ENCODE peak calls at places on chromosomes 3 and 15, in six cellular contexts. One of them, this sample, is unnamed.

GRCh38 chr3:10515396-10515795 is 10.0 kb upstream of the ATP2B2 start:
- DNase-seq in GM12878: no peak
- DNase-seq in HepG2: no peak
- DNase-seq in GM12891: no peak
- DNase-seq in K562: no peak
- DNase-seq in H1: no peak
- DNase-seq in this sample: no peak

GRCh38 chr3:188164248-188164687 is 10.3 kb downstream of the LPP start:
- DNase-seq in GM12878: no peak
- DNase-seq in GM12891: no peak
- DNase-seq in HepG2: peak
- DNase-seq in K562: no peak
- DNase-seq in H1: no peak
- DNase-seq in this sample: no peak

GRCh38 chr3:24185738-24186384 is 240.8 kb downstream of the NR1D2 start:
- DNase-seq in GM12891: peak
- DNase-seq in K562: peak
- DNase-seq in HepG2: peak
- DNase-seq in H1: peak
- DNase-seq in GM12878: no peak
- DNase-seq in this sample: peak

GRCh38 chr3:43213631-43214030 is 72.7 kb upstream of the SNRK start:
- DNase-seq in H1: no peak
- DNase-seq in GM12891: no peak
- DNase-seq in K562: no peak
- DNase-seq in HepG2: no peak
- DNase-seq in GM12878: peak
- DNase-seq in this sample: no peak

GRCh38 chr3:100029689-100030088 is 84.6 kb downstream of the FILIP1L start:
- DNase-seq in K562: peak
- DNase-seq in GM12878: no peak
- DNase-seq in H1: no peak
- DNase-seq in GM12891: no peak
- DNase-seq in HepG2: no peak
- DNase-seq in this sample: no peak

GRCh38 chr15:89328398-89329254 is 6.0 kb downstream of the POLG start:
- DNase-seq in GM12878: no peak
- DNase-seq in GM12891: no peak
- DNase-seq in H1: no peak
- DNase-seq in HepG2: no peak
- DNase-seq in K562: no peak
- DNase-seq in this sample: no peak

GRCh38 chr3:44128057-44128775 is 113.5 kb upstream of the TOPAZ1 start:
- DNase-seq in GM12891: no peak
- DNase-seq in GM12878: no peak
- DNase-seq in HepG2: no peak
- DNase-seq in K562: no peak
- DNase-seq in H1: no peak
- DNase-seq in this sample: no peak

GRCh38 chr3:141403576-141403975 is 35.3 kb downstream of the ZBTB38 start:
- DNase-seq in GM12891: no peak
- DNase-seq in H1: no peak
- DNase-seq in K562: no peak
- DNase-seq in HepG2: no peak
- DNase-seq in GM12878: no peak
- DNase-seq in this sample: no peak

GRCh38 chr3:126983653-126984390 is 907 bp downstream of the PLXNA1 start:
- DNase-seq in H1: peak
- DNase-seq in GM12878: no peak
- DNase-seq in GM12891: peak
- DNase-seq in HepG2: no peak
- DNase-seq in K562: peak
- DNase-seq in this sample: no peak

GRCh38 chr3:172065967-172066762 is 26.8 kb downstream of the FNDC3B start:
- DNase-seq in GM12891: no peak
- DNase-seq in HepG2: peak
- DNase-seq in H1: no peak
- DNase-seq in GM12878: peak
- DNase-seq in K562: no peak
- DNase-seq in this sample: no peak

GRCh38 chr3:143824675-143825074 is 23.6 kb downstream of the SLC9A9 start:
- DNase-seq in GM12878: no peak
- DNase-seq in HepG2: no peak
- DNase-seq in K562: no peak
- DNase-seq in H1: no peak
- DNase-seq in GM12891: no peak
- DNase-seq in this sample: no peak
- TF ChIP-seq TAF1 in GM12878: no peak
- TF ChIP-seq TAF1 in HepG2: no peak
- TF ChIP-seq TAF1 in K562: no peak
- TF ChIP-seq TAF1 in H1: no peak
- TF ChIP-seq TAF1 in GM12891: no peak
- TF ChIP-seq TAF1 in this sample: no peak

DNA sequence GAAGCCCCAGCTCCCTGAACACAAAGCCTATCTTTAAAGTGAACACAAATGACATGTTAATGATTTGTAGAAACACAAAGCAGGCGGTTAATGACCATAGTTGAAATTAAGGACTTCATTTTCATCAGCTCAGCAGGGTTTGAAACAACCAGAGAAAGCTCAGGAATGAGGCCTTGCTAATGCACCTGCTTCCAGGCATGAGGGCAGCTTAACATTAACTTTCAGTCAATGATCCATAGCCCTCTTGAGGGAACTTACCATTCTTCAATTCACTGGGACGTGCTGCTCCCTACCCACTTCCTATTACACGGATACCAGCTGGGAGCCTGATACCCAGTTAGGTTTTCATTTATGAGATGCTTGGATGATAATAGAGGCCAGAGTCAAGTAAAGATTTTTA is 427.3 kb upstream of the CBLB start:
- DNase-seq in H1: no peak
- DNase-seq in HepG2: no peak
- DNase-seq in GM12878: no peak
- DNase-seq in GM12891: no peak
- DNase-seq in K562: no peak
- DNase-seq in this sample: no peak
- TF ChIP-seq POLR2A in H1: no peak
- TF ChIP-seq POLR2A in HepG2: no peak
- TF ChIP-seq POLR2A in GM12878: no peak
- TF ChIP-seq POLR2A in GM12891: no peak
- TF ChIP-seq POLR2A in K562: no peak
- TF ChIP-seq POLR2A in this sample: no peak

GRCh38 chr15:94052711-94053110 is 178.7 kb upstream of the MCTP2 start:
- DNase-seq in HepG2: no peak
- DNase-seq in GM12891: no peak
- DNase-seq in H1: no peak
- DNase-seq in GM12878: no peak
- DNase-seq in K562: no peak
- DNase-seq in this sample: no peak
- TF ChIP-seq TAF1 in HepG2: no peak
- TF ChIP-seq TAF1 in GM12891: no peak
- TF ChIP-seq TAF1 in H1: no peak
- TF ChIP-seq TAF1 in GM12878: no peak
- TF ChIP-seq TAF1 in K562: no peak
- TF ChIP-seq TAF1 in this sample: no peak

GRCh38 chr15:45187578-45187893 is 230 bp downstream of the SHF start:
- DNase-seq in HepG2: no peak
- DNase-seq in GM12891: no peak
- DNase-seq in GM12878: no peak
- DNase-seq in H1: no peak
- DNase-seq in K562: no peak
- DNase-seq in this sample: no peak

GRCh38 chr15:45185903-45186770 is 1.6 kb downstream of the SHF start:
- DNase-seq in HepG2: no peak
- DNase-seq in GM12878: no peak
- DNase-seq in H1: no peak
- DNase-seq in K562: no peak
- DNase-seq in GM12891: no peak
- DNase-seq in this sample: no peak

GRCh38 chr15:45185069-45185779 is 2.5 kb downstream of the SHF start:
- DNase-seq in H1: no peak
- DNase-seq in K562: no peak
- DNase-seq in GM12878: no peak
- DNase-seq in HepG2: no peak
- DNase-seq in GM12891: no peak
- DNase-seq in this sample: no peak

GRCh38 chr15:45186771-45187577 is 792 bp downstream of the SHF start:
- DNase-seq in H1: no peak
- DNase-seq in GM12878: no peak
- DNase-seq in HepG2: peak
- DNase-seq in K562: no peak
- DNase-seq in GM12891: no peak
- DNase-seq in this sample: no peak

GRCh38 chr15:45187894-45188830 is at the start of gene SHF:
- DNase-seq in H1: no peak
- DNase-seq in GM12878: no peak
- DNase-seq in K562: peak
- DNase-seq in GM12891: no peak
- DNase-seq in HepG2: peak
- DNase-seq in this sample: peak
- TF ChIP-seq POLR2A in H1: no peak
- TF ChIP-seq POLR2A in GM12878: peak
- TF ChIP-seq POLR2A in K562: no peak
- TF ChIP-seq POLR2A in GM12891: peak
- TF ChIP-seq POLR2A in HepG2: peak
- TF ChIP-seq POLR2A in this sample: peak

GRCh38 chr3:12560505-12561188 is 3.8 kb downstream of the MKRN2 start:
- DNase-seq in K562: no peak
- DNase-seq in GM12878: peak
- DNase-seq in H1: no peak
- DNase-seq in HepG2: no peak
- DNase-seq in GM12891: peak
- DNase-seq in this sample: no peak
- TF ChIP-seq TAF1 in K562: no peak
- TF ChIP-seq TAF1 in GM12878: peak
- TF ChIP-seq TAF1 in H1: no peak
- TF ChIP-seq TAF1 in HepG2: no peak
- TF ChIP-seq TAF1 in GM12891: peak
- TF ChIP-seq TAF1 in this sample: peak

GRCh38 chr15:42207674-42208579 is at the start of gene VPS39:
- DNase-seq in HepG2: peak
- DNase-seq in GM12878: peak
- DNase-seq in GM12891: peak
- DNase-seq in K562: peak
- DNase-seq in H1: peak
- DNase-seq in this sample: peak
- TF ChIP-seq POLR2A in HepG2: peak
- TF ChIP-seq POLR2A in GM12878: peak
- TF ChIP-seq POLR2A in GM12891: peak
- TF ChIP-seq POLR2A in K562: peak
- TF ChIP-seq POLR2A in H1: peak
- TF ChIP-seq POLR2A in this sample: peak

GRCh38 chr3:72309626-72310025 is 524.7 kb upstream of the PROK2 start:
- DNase-seq in HepG2: no peak
- DNase-seq in GM12891: no peak
- DNase-seq in H1: no peak
- DNase-seq in GM12878: no peak
- DNase-seq in K562: no peak
- DNase-seq in this sample: no peak

GRCh38 chr3:72310028-72310987 is 525.4 kb upstream of the PROK2 start:
- DNase-seq in GM12891: peak
- DNase-seq in K562: peak
- DNase-seq in GM12878: peak
- DNase-seq in H1: no peak
- DNase-seq in HepG2: peak
- DNase-seq in this sample: peak

GRCh38 chr3:72307438-72308105 is 522.6 kb upstream of the PROK2 start:
- DNase-seq in GM12891: no peak
- DNase-seq in H1: no peak
- DNase-seq in K562: no peak
- DNase-seq in GM12878: no peak
- DNase-seq in HepG2: no peak
- DNase-seq in this sample: no peak

GRCh38 chr3:72303926-72304325 is 519.0 kb upstream of the PROK2 start:
- DNase-seq in H1: no peak
- DNase-seq in K562: no peak
- DNase-seq in GM12878: no peak
- DNase-seq in HepG2: no peak
- DNase-seq in GM12891: no peak
- DNase-seq in this sample: no peak

DNA sequence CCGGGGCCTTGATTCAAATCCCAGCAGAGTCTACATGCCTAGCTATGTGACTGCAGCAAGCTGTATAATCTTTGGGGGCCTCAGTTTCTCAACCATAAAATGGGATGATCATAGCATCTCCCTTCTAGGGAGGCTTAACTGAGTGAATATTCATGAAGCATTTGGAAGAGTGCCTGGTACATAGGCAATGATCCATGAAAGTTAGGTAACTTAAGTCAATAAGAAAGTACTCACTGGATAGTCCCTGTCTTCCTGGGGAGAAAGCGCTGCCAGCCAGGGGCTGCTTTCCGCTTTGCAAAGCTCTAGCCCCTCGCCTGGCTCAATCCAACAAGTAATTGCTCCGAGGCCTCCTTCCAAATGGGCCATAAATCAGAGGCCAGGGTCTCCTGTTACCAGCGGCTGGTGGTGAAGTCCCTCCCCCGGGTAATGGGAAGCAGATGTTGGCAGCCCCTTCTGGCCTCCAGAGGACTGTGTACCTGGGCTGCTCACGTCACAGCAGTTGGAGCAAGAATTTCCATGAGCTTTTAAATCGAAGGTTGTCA is 521.9 kb upstream of the PROK2 start:
- DNase-seq in H1: peak
- DNase-seq in HepG2: no peak
- DNase-seq in GM12891: no peak
- DNase-seq in K562: no peak
- DNase-seq in GM12878: no peak
- DNase-seq in this sample: no peak
- TF ChIP-seq TAF1 in H1: no peak
- TF ChIP-seq TAF1 in HepG2: no peak
- TF ChIP-seq TAF1 in GM12891: no peak
- TF ChIP-seq TAF1 in K562: no peak
- TF ChIP-seq TAF1 in GM12878: no peak
- TF ChIP-seq TAF1 in this sample: no peak

DNA sequence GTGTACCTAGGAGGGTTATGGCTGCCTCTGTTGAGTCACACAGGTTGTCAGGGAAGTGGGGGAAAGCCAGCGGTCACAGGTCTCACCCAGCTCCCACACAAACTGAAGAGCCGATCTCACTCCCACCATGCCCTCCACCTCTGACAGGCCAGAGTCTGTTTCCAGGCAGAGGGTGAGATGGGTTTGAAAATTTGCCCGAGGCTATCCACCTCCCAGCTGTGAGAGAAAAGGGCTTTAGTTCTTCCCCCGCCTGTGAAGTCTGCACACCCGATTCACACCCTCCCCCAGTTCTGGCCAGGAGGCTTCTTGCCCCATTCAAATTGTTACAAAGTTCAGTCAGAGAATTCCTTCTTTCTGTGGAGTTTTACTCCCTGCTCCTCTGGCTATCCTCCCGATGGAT is 446.9 kb downstream of the EDEM1 start:
- DNase-seq in H1: no peak
- DNase-seq in GM12878: no peak
- DNase-seq in K562: no peak
- DNase-seq in HepG2: no peak
- DNase-seq in GM12891: no peak
- DNase-seq in this sample: no peak
- TF ChIP-seq POLR2A in H1: no peak
- TF ChIP-seq POLR2A in GM12878: no peak
- TF ChIP-seq POLR2A in K562: no peak
- TF ChIP-seq POLR2A in HepG2: no peak
- TF ChIP-seq POLR2A in GM12891: no peak
- TF ChIP-seq POLR2A in this sample: no peak

GRCh38 chr15:82117296-82117695 is 71.5 kb upstream of the MEX3B start:
- DNase-seq in GM12878: no peak
- DNase-seq in H1: no peak
- DNase-seq in K562: no peak
- DNase-seq in GM12891: no peak
- DNase-seq in HepG2: no peak
- DNase-seq in this sample: no peak
- TF ChIP-seq TAF1 in GM12878: no peak
- TF ChIP-seq TAF1 in H1: no peak
- TF ChIP-seq TAF1 in K562: no peak
- TF ChIP-seq TAF1 in GM12891: no peak
- TF ChIP-seq TAF1 in HepG2: no peak
- TF ChIP-seq TAF1 in this sample: no peak